ENCODE peak calls at places on chromosome 15, in four cellular contexts. F, K, L and G are unnamed samples.

GRCh38 chr15:84740691-84741090 is 7.7 kb upstream of the ZNF592 start:
- DNase-seq in F (no peak), K (no peak), L (no peak), G (no peak)

GRCh38 chr15:68791431-68792283 is 29.0 kb downstream of the ANP32A start:
- DNase-seq in F (peak), K (peak), L (no peak), G (peak)

GRCh38 chr15:64694816-64695215 is 80.6 kb downstream of the RBPMS2 start:
- DNase-seq in F (no peak), K (no peak), L (no peak), G (no peak)

GRCh38 chr15:89462198-89462912 is 34.0 kb downstream of the RHCG start:
- DNase-seq in F (no peak), K (no peak), L (no peak), G (no peak)

GRCh38 chr15:33200444-33200843 is 5.9 kb upstream of the FMN1 start:
- DNase-seq in F (no peak), K (no peak), L (no peak), G (no peak)

GRCh38 chr15:40313531-40314398 is 6.0 kb upstream of the PLCB2 start:
- DNase-seq in F (peak), K (no peak), L (no peak), G (peak)

GRCh38 chr15:88243895-88244787 is 12.4 kb downstream of the NTRK3 start:
- DNase-seq in F (no peak), K (no peak), L (no peak), G (no peak)

GRCh38 chr15:31255176-31255510 is 71.5 kb upstream of the KLF13 start:
- DNase-seq in F (no peak), K (no peak), L (no peak), G (no peak)

GRCh38 chr15:77187751-77188464 is 117.0 kb upstream of the TSPAN3 start:
- DNase-seq in F (no peak), K (no peak), L (no peak), G (no peak)

GRCh38 chr15:29039466-29040366 is 153.9 kb downstream of the APBA2 start:
- DNase-seq in F (no peak), K (no peak), L (no peak), G (no peak)

GRCh38 chr15:42846647-42847046 is 73.9 kb downstream of the TTBK2 start:
- DNase-seq in F (no peak), K (no peak), L (no peak), G (no peak)

GRCh38 chr15:47409601-47410000 is 307.7 kb upstream of the SEMA6D start:
- DNase-seq in F (no peak), K (no peak), L (no peak), G (no peak)

GRCh38 chr15:101276501-101277037 is 716 bp downstream of the SELENOS start:
- DNase-seq in F (no peak), K (no peak), L (no peak), G (no peak)

GRCh38 chr15:22958487-22959280 is 21.5 kb downstream of the CYFIP1 start:
- DNase-seq in F (no peak), K (no peak), L (no peak), G (no peak)